ENCODE peak calls at places on chromosomes 4 and X, in seven cellular contexts. D is astrocyte of the spinal cord, Q is prostate gland, R is epithelial cell of esophagus, J is GM12865, E is tibial nerve, Y is cardiac muscle cell. N is an unnamed sample.

GRCh38 chr4:8840006-8840793 is 31.4 kb downstream of the HMX1 start:
- DNase-seq in D (no peak), Q (no peak), R (no peak), J (no peak), E (no peak), Y (no peak), N (no peak)

GRCh38 chr4:96354036-96354712 is 514.3 kb downstream of the PDHA2 start:
- DNase-seq in D (peak; percentile 22), Q (no peak), R (no peak), J (no peak), E (no peak), Y (peak; percentile 13), N (no peak)

GRCh38 chr4:25702848-25703247 is 47.2 kb downstream of the SLC34A2 start:
- DNase-seq in D (peak; percentile 72), Q (no peak), R (no peak), J (no peak), E (peak; percentile 23), Y (peak; percentile 32), N (peak; percentile 33)

GRCh38 chr4:168221298-168221697 is 97.3 kb downstream of the DDX60 start:
- DNase-seq in D (peak; percentile 72), Q (no peak), R (peak; percentile 83), J (no peak), E (peak; percentile 9), Y (no peak), N (no peak)

GRCh38 chrX:3550160-3550765 is 163.2 kb downstream of the PRKX start:
- DNase-seq in D (no peak), Q (no peak), R (no peak), J (peak; percentile 0), E (no peak), Y (no peak), N (no peak)

GRCh38 chr4:44257461-44257860 is 191.1 kb downstream of the KCTD8 start:
- DNase-seq in D (no peak), Q (no peak), R (peak; percentile 49), J (no peak), E (no peak), Y (no peak), N (no peak)

GRCh38 chr4:188109157-188109755 is at the start of gene TRIML2:
- DNase-seq in D (no peak), Q (no peak), R (peak; percentile 36), J (no peak), E (no peak), Y (no peak), N (no peak)

GRCh38 chr4:25439913-25440477 is 62.9 kb downstream of the ANAPC4 start:
- DNase-seq in D (peak; percentile 71), Q (peak; percentile 64), R (peak; percentile 77), J (peak; percentile 74), E (peak; percentile 86), Y (peak; percentile 72), N (peak; percentile 14)

GRCh38 chr4:138182838-138183426 is 59.2 kb downstream of the SLC7A11 start:
- DNase-seq in D (peak; percentile 76), Q (peak; percentile 24), R (peak; percentile 73), J (peak; percentile 61), E (peak; percentile 72), Y (peak; percentile 70), N (peak; percentile 29)

GRCh38 chr4:61533140-61533539 is 333.0 kb downstream of the ADGRL3 start:
- DNase-seq in D (peak; percentile 31), Q (no peak), R (peak; percentile 94), J (no peak), E (no peak), Y (no peak), N (no peak)

GRCh38 chr4:15918484-15919129 is 19.9 kb downstream of the FGFBP1 start:
- DNase-seq in D (no peak), Q (no peak), R (peak; percentile 83), J (no peak), E (no peak), Y (peak; percentile 25), N (no peak)

GRCh38 chr4:5460106-5460801 is 248.1 kb downstream of the EVC2 start:
- DNase-seq in D (peak; percentile 18), Q (no peak), R (peak; percentile 24), J (peak; percentile 28), E (no peak), Y (peak; percentile 34), N (no peak)

GRCh38 chr4:76087007-76087769 is 12.7 kb downstream of the ART3 start:
- DNase-seq in D (peak; percentile 53), Q (peak; percentile 41), R (peak; percentile 81), J (peak; percentile 39), E (peak; percentile 39), Y (peak; percentile 80), N (no peak)

GRCh38 chr4:29571322-29571721 is 1148.8 kb upstream of the PCDH7 start:
- DNase-seq in D (no peak), Q (no peak), R (peak; percentile 2), J (peak; percentile 7), E (no peak), Y (peak; percentile 3), N (no peak)

GRCh38 chr4:40502936-40503335 is 126.7 kb downstream of the RBM47 start:
- DNase-seq in D (no peak), Q (no peak), R (peak; percentile 36), J (peak; percentile 52), E (no peak), Y (no peak), N (no peak)

GRCh38 chr4:177077095-177077494 is 232.6 kb upstream of the NEIL3 start:
- DNase-seq in D (no peak), Q (no peak), R (no peak), J (no peak), E (no peak), Y (no peak), N (no peak)

GRCh38 chr4:78687818-78688217 is 88.3 kb upstream of the BMP2K start:
- DNase-seq in D (no peak), Q (no peak), R (no peak), J (no peak), E (no peak), Y (peak; percentile 62), N (no peak)

GRCh38 chr4:26936284-26937065 is 75.8 kb downstream of the STIM2 start:
- DNase-seq in D (no peak), Q (no peak), R (peak; percentile 6), J (no peak), E (no peak), Y (no peak), N (no peak)

GRCh38 chrX:38768079-38768478 is 33.2 kb upstream of the MID1IP1 start:
- DNase-seq in D (peak; percentile 13), Q (no peak), R (peak; percentile 37), J (peak; percentile 19), E (no peak), Y (no peak), N (no peak)

DNA sequence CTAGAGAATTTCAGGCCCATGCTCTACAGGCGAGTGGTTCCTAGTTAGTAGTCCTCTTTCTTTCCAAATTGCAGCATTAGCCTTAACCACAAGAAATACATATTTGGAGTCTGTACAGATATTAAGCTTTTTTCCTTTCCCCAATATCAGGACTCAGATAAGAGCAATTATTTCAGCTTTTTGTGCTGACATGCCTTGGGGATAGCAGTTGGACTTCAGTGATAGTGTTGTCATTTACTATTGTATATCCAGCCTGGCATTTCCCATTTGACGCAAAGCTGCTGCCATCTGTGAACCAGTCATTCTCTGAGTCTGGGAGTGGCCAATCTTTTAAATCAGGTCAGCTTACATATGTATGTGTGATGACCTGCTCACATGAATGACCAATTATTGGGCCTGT is 6.9 kb upstream of the CEP135 start:
- DNase-seq in D (no peak), Q (no peak), R (no peak), J (no peak), E (no peak), Y (no peak), N (no peak)
- H3K4me3 ChIP-seq in D (no peak overlapping the region), Q (no peak overlapping the region), R (no peak overlapping the region), J (no peak overlapping the region), E (no peak overlapping the region), Y (no peak overlapping the region), N (no peak overlapping the region)

DNA sequence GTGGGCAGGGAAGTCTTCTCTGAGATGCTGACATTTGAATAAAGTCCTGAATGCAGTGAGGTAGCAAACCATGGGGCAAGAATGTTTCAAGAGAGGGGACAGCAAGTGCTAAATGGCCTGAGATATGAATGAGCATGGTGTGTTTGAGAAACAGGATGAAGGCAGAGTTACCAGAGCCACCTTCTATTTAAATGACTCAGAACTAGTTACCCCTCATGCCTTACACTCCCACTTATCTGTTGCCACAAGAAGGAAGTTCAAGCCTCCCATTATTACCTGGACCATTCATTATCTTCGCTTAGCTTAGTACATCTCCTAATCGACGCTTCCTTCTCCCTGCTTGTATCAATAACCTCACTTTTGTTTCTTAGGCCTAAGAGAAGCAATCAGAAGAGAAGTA is 67.7 kb upstream of the STARD8 start:
- DNase-seq in D (no peak), Q (no peak), R (no peak), J (no peak), E (no peak), Y (no peak), N (no peak)
- TF ChIP-seq CTCF in D (no peak), Q (no peak), R (no peak), J (no peak), E (no peak), Y (no peak), N (no peak)

GRCh38 chr4:4413806-4414205 is 26.9 kb downstream of the NSG1 start:
- DNase-seq in D (no peak), Q (no peak), R (no peak), J (no peak), E (no peak), Y (no peak), N (no peak)
- H3K4me3 ChIP-seq in D (no peak overlapping the region), Q (no peak overlapping the region), R (no peak overlapping the region), J (no peak overlapping the region), E (no peak overlapping the region), Y (no peak overlapping the region), N (no peak overlapping the region)

DNA sequence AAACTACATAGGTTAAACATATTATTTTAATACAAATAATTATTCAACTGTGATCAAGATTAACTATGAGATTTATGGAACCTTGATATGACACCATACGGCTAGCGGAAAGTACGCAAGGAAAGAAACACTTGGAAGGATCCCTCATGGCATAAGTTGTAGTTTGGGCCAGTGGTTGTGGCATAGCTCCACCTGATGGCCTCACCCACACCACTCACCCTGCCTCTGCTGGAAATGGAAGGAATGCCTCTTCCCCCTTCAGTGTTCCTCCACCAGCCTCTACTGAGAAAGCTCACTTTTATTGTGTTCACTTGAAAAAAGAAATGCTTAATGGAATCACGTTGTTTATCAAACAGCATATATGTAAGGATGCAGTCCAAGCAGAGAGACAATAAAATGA is 86.4 kb downstream of the BMP15 start:
- DNase-seq in D (no peak), Q (no peak), R (no peak), J (no peak), E (no peak), Y (no peak), N (no peak)
- TF ChIP-seq CTCF in D (no peak), Q (no peak), R (no peak), J (no peak), E (no peak), Y (no peak), N (no peak)

DNA sequence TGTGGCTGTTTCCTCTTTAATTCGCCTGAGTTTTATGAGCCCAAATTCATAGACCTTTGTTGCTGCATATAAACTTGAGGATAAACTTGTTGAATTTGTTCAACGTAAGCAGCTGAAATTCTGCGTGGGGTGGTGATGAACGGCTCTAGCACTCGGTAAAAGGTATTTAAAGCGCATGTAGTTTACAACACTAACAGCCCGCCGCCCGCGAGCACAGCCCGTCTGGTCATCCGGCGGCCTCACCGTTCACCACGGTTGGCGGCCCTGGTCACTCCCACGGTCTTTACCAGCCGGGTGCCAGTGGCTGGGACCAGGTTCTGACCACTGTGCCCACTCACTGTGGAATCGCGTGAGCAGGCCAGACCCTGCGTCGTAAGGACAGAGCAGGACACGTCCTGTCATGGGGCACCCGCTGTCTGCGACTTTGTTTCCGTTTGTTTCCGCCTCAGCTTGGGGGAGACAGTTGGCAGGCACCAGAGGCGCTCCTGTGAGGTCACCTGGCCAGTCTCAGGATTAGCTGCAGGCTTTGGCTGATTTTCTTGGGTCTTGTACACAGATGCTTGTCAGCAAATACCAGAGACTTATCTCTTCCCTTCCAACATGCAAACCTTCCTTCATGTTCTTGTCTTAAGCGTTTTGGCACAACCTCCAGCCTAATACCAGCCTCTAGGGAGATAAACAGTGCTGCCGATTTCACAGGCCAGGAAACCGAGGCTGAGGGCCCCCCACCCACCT is 36.8 kb upstream of the SPON2 start:
- DNase-seq in D (no peak), Q (peak; percentile 41), R (no peak), J (no peak), E (no peak), Y (no peak), N (no peak)
- H3K4me3 ChIP-seq in D (no peak overlapping the region), Q (no peak overlapping the region), R (no peak overlapping the region), J (no peak overlapping the region), E (no peak overlapping the region), Y (no peak overlapping the region), N (no peak overlapping the region)